ENCODE peak calls at places on chromosomes 16 and 17, in seven cellular contexts. Z, X, S, O, D, Y and M are unnamed samples.

GRCh38 chr17:37148171-37148570 is 199.4 kb downstream of the AATF start:
- DNase-seq in Z (no peak), X (no peak), S (no peak), O (no peak), D (no peak), Y (no peak), M (no peak)

GRCh38 chr17:13030459-13031305 is 12.9 kb upstream of the ELAC2 start:
- DNase-seq in Z (peak; percentile 13), X (peak; percentile 50), S (peak; percentile 16), O (peak; percentile 35), D (no peak), Y (no peak), M (peak; percentile 49)

GRCh38 chr17:33523577-33523981 is 230.5 kb upstream of the ASIC2 start:
- DNase-seq in Z (no peak), X (peak; percentile 47), S (no peak), O (no peak), D (no peak), Y (no peak), M (no peak)

GRCh38 chr16:28597692-28598261 is 927 bp upstream of the SULT1A2 start:
- DNase-seq in Z (no peak), X (no peak), S (no peak), O (no peak), D (no peak), Y (no peak), M (no peak)

GRCh38 chr16:10929853-10930754 is 12.2 kb downstream of the DEXI start:
- DNase-seq in Z (no peak), X (no peak), S (no peak), O (no peak), D (no peak), Y (no peak), M (no peak)

GRCh38 chr16:89146211-89147005 is 25.1 kb upstream of the CDH15 start:
- DNase-seq in Z (no peak), X (no peak), S (no peak), O (no peak), D (no peak), Y (no peak), M (no peak)

GRCh38 chr16:57150682-57151330 is 35.0 kb downstream of the PSME3IP1 start:
- DNase-seq in Z (no peak), X (peak; percentile 55), S (no peak), O (no peak), D (no peak), Y (no peak), M (no peak)

GRCh38 chr16:22763655-22764054 is 50.3 kb upstream of the HS3ST2 start:
- DNase-seq in Z (no peak), X (no peak), S (no peak), O (no peak), D (no peak), Y (no peak), M (no peak)

GRCh38 chr17:77718669-77718961 is 239.9 kb upstream of the TNRC6C start:
- DNase-seq in Z (no peak), X (no peak), S (no peak), O (no peak), D (no peak), Y (no peak), M (no peak)

GRCh38 chr17:63984206-63984605 is 11.5 kb upstream of the SCN4A start:
- DNase-seq in Z (no peak), X (no peak), S (no peak), O (no peak), D (no peak), Y (no peak), M (no peak)

GRCh38 chr17:34499576-34499975 is 79.8 kb upstream of the TMEM132E start:
- DNase-seq in Z (peak; percentile 21), X (peak; percentile 38), S (no peak), O (no peak), D (no peak), Y (no peak), M (peak; percentile 33)

GRCh38 chr16:4410335-4411075 is 5.9 kb downstream of the CORO7 start:
- DNase-seq in Z (peak; percentile 1), X (peak; percentile 91), S (no peak), O (peak; percentile 69), D (no peak), Y (peak; percentile 45), M (no peak)

GRCh38 chr16:5323284-5323683 is 225.7 kb upstream of the EEF2KMT start:
- DNase-seq in Z (no peak), X (no peak), S (no peak), O (no peak), D (no peak), Y (no peak), M (no peak)

GRCh38 chr16:4273858-4274291 is 1.1 kb upstream of the TFAP4 start:
- DNase-seq in Z (peak; percentile 38), X (peak; percentile 47), S (peak; percentile 55), O (no peak), D (no peak), Y (peak; percentile 80), M (no peak)

GRCh38 chr16:69143116-69143515 is 10.7 kb downstream of the UTP4 start:
- DNase-seq in Z (no peak), X (peak; percentile 13), S (no peak), O (no peak), D (no peak), Y (no peak), M (no peak)

GRCh38 chr17:79910985-79911361 is 71.7 kb upstream of the CBX4 start:
- DNase-seq in Z (no peak), X (no peak), S (no peak), O (no peak), D (no peak), Y (no peak), M (no peak)

GRCh38 chr17:9098242-9098641 is 76.9 kb downstream of the NTN1 start:
- DNase-seq in Z (no peak), X (no peak), S (no peak), O (no peak), D (no peak), Y (no peak), M (no peak)

GRCh38 chr16:4700997-4701743 is 7.8 kb downstream of the NUDT16L1 start:
- DNase-seq in Z (no peak), X (no peak), S (no peak), O (no peak), D (no peak), Y (no peak), M (no peak)

GRCh38 chr17:74820037-74820436 is 39.6 kb downstream of the GRIN2C start:
- DNase-seq in Z (no peak), X (no peak), S (no peak), O (no peak), D (no peak), Y (no peak), M (no peak)

GRCh38 chr16:12271006-12271405 is 294.5 kb downstream of the SNX29 start:
- DNase-seq in Z (no peak), X (peak; percentile 40), S (no peak), O (peak; percentile 37), D (no peak), Y (no peak), M (peak; percentile 11)

GRCh38 chr16:84514874-84515835 is 10.7 kb upstream of the MEAK7 start:
- DNase-seq in Z (no peak), X (no peak), S (peak; percentile 92), O (peak; percentile 19), D (peak; percentile 73), Y (peak; percentile 41), M (no peak)

GRCh38 chr17:16286009-16286946 is 67.0 kb downstream of the CENPV start:
- DNase-seq in Z (no peak), X (peak; percentile 99), S (peak; percentile 86), O (no peak), D (peak; percentile 56), Y (peak; percentile 90), M (peak; percentile 89)

GRCh38 chr16:81469183-81469677 is 24.6 kb downstream of the CMIP start:
- DNase-seq in Z (no peak), X (no peak), S (no peak), O (no peak), D (no peak), Y (no peak), M (no peak)

GRCh38 chr16:87404764-87405625 is 12.9 kb downstream of the MAP1LC3B start:
- DNase-seq in Z (no peak), X (no peak), S (no peak), O (no peak), D (no peak), Y (no peak), M (no peak)

GRCh38 chr17:79005063-79005861 is 4.3 kb downstream of the CANT1 start:
- DNase-seq in Z (peak; percentile 83), X (no peak), S (no peak), O (peak; percentile 97), D (no peak), Y (no peak), M (no peak)

GRCh38 chr17:61317779-61318178 is 81.9 kb upstream of the TBX2 start:
- DNase-seq in Z (no peak), X (no peak), S (no peak), O (no peak), D (no peak), Y (no peak), M (no peak)

GRCh38 chr17:11618861-11619566 is 20.7 kb downstream of the DNAH9 start:
- DNase-seq in Z (no peak), X (peak; percentile 12), S (no peak), O (no peak), D (no peak), Y (peak; percentile 45), M (no peak)

GRCh38 chr16:81861503-81861902 is 82.4 kb downstream of the PLCG2 start:
- DNase-seq in Z (no peak), X (peak; percentile 55), S (no peak), O (no peak), D (no peak), Y (no peak), M (no peak)

GRCh38 chr17:81976332-81977210 is 858 bp upstream of the ASPSCR1 start:
- DNase-seq in Z (no peak), X (peak; percentile 22), S (peak; percentile 58), O (peak; percentile 64), D (no peak), Y (no peak), M (no peak)